ENCODE peak calls at places on chromosomes 3 and 15, in four cellular contexts. I is hepatocyte, R is sigmoid colon, D is thoracic aorta. N is an unnamed sample.

GRCh38 chr15:49472338-49472737 is 49.3 kb downstream of the FGF7 start:
- DNase-seq in D (no peak), I (no peak), R (no peak), N (no peak)

GRCh38 chr3:152069871-152070270 is 196.4 kb downstream of the SUCNR1 start:
- DNase-seq in R (no peak), I (no peak), D (no peak), N (no peak)

GRCh38 chr3:146469206-146470017 is at the start of gene PLSCR2:
- DNase-seq in D (peak; percentile 8), R (peak; percentile 85), I (peak; percentile 74), N (no peak)

GRCh38 chr3:3071136-3071535 is 39.0 kb downstream of the IL5RA start:
- DNase-seq in R (no peak), D (no peak), I (no peak), N (no peak)

GRCh38 chr15:52306270-52306669 is 10.7 kb upstream of the MYO5C start:
- DNase-seq in R (no peak), I (no peak), D (no peak), N (peak; percentile 54)

GRCh38 chr3:148955544-148956346 is 35.6 kb upstream of the GYG1 start:
- DNase-seq in D (peak; percentile 44), I (peak; percentile 82), R (peak; percentile 90), N (peak; percentile 76)

GRCh38 chr3:13866406-13866965 is 13.4 kb downstream of the WNT7A start:
- DNase-seq in D (no peak), I (no peak), R (no peak), N (no peak)

GRCh38 chr15:39692464-39693327 is 89.9 kb downstream of the FSIP1 start:
- DNase-seq in D (no peak), I (peak; percentile 41), R (no peak), N (no peak)

GRCh38 chr15:58873267-58873666 is 60.2 kb downstream of the SLTM start:
- DNase-seq in D (no peak), I (no peak), R (no peak), N (peak; percentile 22)

GRCh38 chr3:9862391-9863235 is 17.4 kb downstream of the CIDEC start:
- DNase-seq in R (peak; percentile 89), D (no peak), I (peak; percentile 84), N (no peak)

GRCh38 chr15:26023691-26024090 is 160.6 kb upstream of the ATP10A start:
- DNase-seq in R (no peak), D (no peak), I (no peak), N (no peak)

GRCh38 chr15:70159397-70160009 is 61.8 kb upstream of the TLE3 start:
- DNase-seq in R (no peak), D (no peak), I (no peak), N (no peak)

GRCh38 chr3:118587847-118588246 is 446.8 kb downstream of the IGSF11 start:
- DNase-seq in D (no peak), I (no peak), R (no peak), N (no peak)

GRCh38 chr15:26087881-26088280 is 224.8 kb upstream of the ATP10A start:
- DNase-seq in D (no peak), I (no peak), R (no peak), N (no peak)

GRCh38 chr15:37220949-37221670 is 120.8 kb upstream of the MEIS2 start:
- DNase-seq in D (no peak), R (no peak), I (no peak), N (no peak)

GRCh38 chr3:32238027-32238815 is at the start of gene CMTM8:
- DNase-seq in R (no peak), D (no peak), I (peak; percentile 87), N (no peak)

GRCh38 chr15:85407421-85408269 is 27.2 kb downstream of the AKAP13 start:
- DNase-seq in D (peak; percentile 19), R (no peak), I (peak; percentile 37), N (peak; percentile 84)

DNA sequence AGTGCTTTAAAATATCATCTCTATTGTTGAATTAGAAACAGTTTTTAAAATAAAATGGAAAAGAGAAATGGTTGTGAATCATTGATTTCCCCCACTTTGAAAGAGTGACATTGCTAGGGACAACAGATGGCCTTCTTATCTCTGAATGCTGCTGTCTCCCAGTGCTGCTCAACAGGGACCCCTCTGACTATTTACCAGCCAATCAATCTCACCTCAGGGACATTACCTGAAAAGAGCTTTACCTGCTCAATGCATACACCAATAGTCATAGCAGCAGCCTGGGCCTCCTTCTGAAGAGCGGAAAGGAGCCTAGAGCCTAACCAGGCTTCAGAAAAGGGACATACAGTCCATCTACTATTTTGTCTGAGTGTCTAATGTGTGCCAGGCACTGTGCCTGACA is 162.8 kb downstream of the CGGBP1 start:
- DNase-seq in D (no peak), I (no peak), R (no peak), N (no peak)
- H3K36me3 ChIP-seq in D (no peaks in the 10 kb centered on the region), I (no peaks in the 10 kb centered on the region), R (no peaks in the 10 kb centered on the region), N (no peaks in the 10 kb centered on the region)

DNA sequence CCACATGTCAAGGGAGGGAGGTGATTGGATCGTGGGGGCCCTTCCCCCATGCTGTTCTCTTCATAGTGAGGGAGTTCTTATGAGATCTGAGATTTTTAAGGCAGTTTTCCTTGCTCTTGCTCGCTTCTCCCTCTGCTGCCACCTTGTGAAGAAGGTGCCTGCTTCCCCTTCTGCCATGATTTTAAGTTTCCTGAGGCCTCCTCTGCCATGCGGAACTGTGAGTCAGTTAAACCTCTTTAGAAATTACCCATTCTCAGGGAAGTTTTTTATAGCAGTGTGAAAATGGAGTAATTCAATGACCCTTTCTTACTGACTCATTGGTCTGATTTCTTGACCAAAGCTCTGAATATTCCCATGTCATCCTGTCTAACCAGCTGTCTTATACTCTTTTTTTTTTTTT is 484.4 kb upstream of the TPRG1 start:
- DNase-seq in I (no peak), D (no peak), R (no peak), N (peak; percentile 62)
- TF ChIP-seq CTCF in I (peak; percentile 23), D (no peak), R (no peak), N (peak; percentile 74)

GRCh38 chr15:60424006-60424405 is 26.2 kb upstream of the ANXA2 start:
- DNase-seq in I (no peak), R (no peak), D (no peak), N (no peak)
- H3K27ac ChIP-seq in I (peak overlapping the region; percentile 79), R (no peak overlapping the region), D (no peak overlapping the region), N (peak overlapping the region; percentile 82)

DNA sequence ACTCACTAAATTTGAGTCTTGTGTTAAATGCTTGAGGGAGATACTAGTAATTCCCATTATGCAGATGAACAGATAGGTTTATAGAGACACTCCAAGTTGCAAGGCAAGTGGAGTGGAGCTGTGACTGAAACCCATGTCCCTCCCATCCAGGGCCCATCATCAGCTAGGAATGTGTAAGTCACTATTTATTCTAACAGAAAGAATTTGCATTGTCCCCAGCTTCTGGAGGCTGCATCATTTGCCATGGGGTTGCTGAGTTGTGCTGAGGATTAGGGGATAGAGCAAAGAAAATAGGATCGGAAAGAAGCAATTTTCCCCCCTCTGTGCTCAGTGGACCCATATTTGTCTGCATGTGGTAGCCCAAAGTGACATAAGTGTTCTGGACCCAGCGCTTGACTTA is 197.4 kb upstream of the RGMA start:
- DNase-seq in D (no peak), R (no peak), I (no peak), N (no peak)
- H3K36me3 ChIP-seq in D (no peaks in the 10 kb centered on the region), R (no peaks in the 10 kb centered on the region), I (no peaks in the 10 kb centered on the region), N (no peaks in the 10 kb centered on the region)

GRCh38 chr3:169966086-169966950 is at the start of gene SEC62:
- DNase-seq in R (peak; percentile 97), I (peak; percentile 97), D (peak; percentile 61), N (peak; percentile 90)
- TF ChIP-seq CTCF in R (peak; percentile 34), I (peak; percentile 38), D (peak; percentile 21), N (peak; percentile 61)

GRCh38 chr3:16102905-16103364 is 71.5 kb upstream of the GALNT15 start:
- DNase-seq in R (no peak), D (no peak), I (peak; percentile 45), N (peak; percentile 84)

GRCh38 chr3:16102187-16102561 is 72.3 kb upstream of the GALNT15 start:
- DNase-seq in R (no peak), D (no peak), I (no peak), N (no peak)

GRCh38 chr3:16104161-16104560 is 70.3 kb upstream of the GALNT15 start:
- DNase-seq in I (no peak), R (no peak), D (no peak), N (no peak)

GRCh38 chr3:16103472-16103871 is 71.0 kb upstream of the GALNT15 start:
- DNase-seq in I (no peak), R (peak; percentile 72), D (no peak), N (peak; percentile 90)

GRCh38 chr3:16101295-16102186 is 72.9 kb upstream of the GALNT15 start:
- DNase-seq in R (no peak), D (no peak), I (peak; percentile 77), N (peak; percentile 37)
- H3K27ac ChIP-seq in R (no peak overlapping the region), D (no peak overlapping the region), I (peak overlapping the region; percentile 95), N (peak overlapping the region; percentile 99)

GRCh38 chr3:185486371-185486770 is 12.5 kb downstream of the TMEM41A start:
- DNase-seq in R (no peak), I (no peak), D (no peak), N (no peak)
- H3K36me3 ChIP-seq in R (peaks cover 76% of the 10 kb centered on the region), I (no peaks in the 10 kb centered on the region), D (peaks cover 21% of the 10 kb centered on the region), N (no peaks in the 10 kb centered on the region)

GRCh38 chr3:48504051-48504946 is at the start of gene SHISA5:
- DNase-seq in I (peak; percentile 78), D (peak; percentile 88), R (peak; percentile 90), N (peak; percentile 23)

GRCh38 chr3:48511551-48511950 is 7.6 kb upstream of the SHISA5 start:
- DNase-seq in D (no peak), I (no peak), R (no peak), N (no peak)

GRCh38 chr3:48503406-48504050 is 446 bp downstream of the SHISA5 start:
- DNase-seq in I (peak; percentile 72), D (peak; percentile 66), R (peak; percentile 88), N (peak; percentile 29)

GRCh38 chr3:48505146-48505545 is 1.2 kb upstream of the SHISA5 start:
- DNase-seq in I (no peak), D (no peak), R (no peak), N (no peak)

GRCh38 chr3:48507256-48508061 is 3.5 kb upstream of the SHISA5 start:
- DNase-seq in I (peak; percentile 84), D (no peak), R (no peak), N (peak; percentile 29)
- TF ChIP-seq CTCF in I (peak; percentile 65), D (peak; percentile 45), R (peak; percentile 31), N (peak; percentile 73)

GRCh38 chr15:89749951-89750559 is 994 bp downstream of the MESP1 start:
- DNase-seq in I (no peak), R (no peak), D (no peak), N (no peak)
- H3K27ac ChIP-seq in I (no peak overlapping the region), R (peak overlapping the region; percentile 71), D (no peak overlapping the region), N (no peak overlapping the region)

DNA sequence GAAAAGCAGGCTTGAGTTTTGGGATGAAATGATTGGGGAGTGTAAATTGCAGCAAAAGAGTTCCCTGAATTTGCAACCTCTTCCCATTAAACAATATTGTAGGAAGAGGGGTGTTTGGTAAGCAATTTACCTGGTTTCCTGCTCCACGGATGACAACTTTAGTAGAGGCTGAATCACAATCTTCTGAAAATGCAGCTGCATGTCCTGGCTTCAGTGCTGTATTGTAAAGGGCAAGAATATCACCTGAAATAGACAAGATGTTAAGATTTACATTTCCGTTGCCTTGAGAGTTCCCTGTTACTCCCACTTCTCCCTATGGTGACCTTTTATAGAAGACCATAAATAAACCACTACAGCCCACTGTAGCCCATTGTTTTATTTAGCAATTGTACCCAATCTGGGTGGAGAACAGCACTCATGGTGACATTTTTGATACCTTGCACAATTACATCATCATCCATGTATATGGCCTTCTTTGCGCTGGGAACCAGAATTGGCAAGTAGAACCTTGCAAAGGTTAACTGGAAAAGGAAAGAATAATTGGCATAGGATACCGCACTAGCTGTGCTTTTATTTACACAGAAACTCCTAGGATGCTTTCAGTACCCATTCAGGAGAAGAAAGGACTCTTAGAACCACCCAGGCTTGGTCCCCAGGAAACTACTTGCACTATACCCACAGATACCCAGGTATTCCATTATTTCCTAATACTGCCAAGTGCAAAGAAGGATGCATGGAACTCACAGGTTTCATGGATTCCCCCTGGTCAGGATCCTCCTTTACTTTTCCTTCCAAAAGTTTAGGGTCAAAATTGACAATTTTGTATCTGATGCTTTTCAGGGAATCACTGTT is 9.6 kb downstream of the GLT8D1 start:
- DNase-seq in R (no peak), I (no peak), D (no peak), N (no peak)
- H3K36me3 ChIP-seq in R (peaks cover 87% of the 10 kb centered on the region), I (peaks cover 12% of the 10 kb centered on the region), D (peaks cover 61% of the 10 kb centered on the region), N (peaks cover 77% of the 10 kb centered on the region)